ENCODE peak calls at places on chromosomes 6 and 20, in ten cellular contexts. Z is CD4-positive, CD25-positive, alpha-beta regulatory T cell; E is sigmoid colon; N is CD8-positive, alpha-beta T cell; Q is IMR-90; B is tibial nerve; Y is SJSA1; C is left lung; M is psoas muscle; K is heart right ventricle. F is an unnamed sample.

GRCh38 chr6:124203106-124203811 is 399.6 kb downstream of the NKAIN2 start:
- DNase-seq in Q (no peak), M (no peak), C (no peak), E (no peak), N (no peak), Y (no peak), Z (no peak), K (no peak), B (no peak), F (no peak)

GRCh38 chr20:51003776-51004175 is 19.1 kb downstream of the KCNG1 start:
- DNase-seq in K (no peak), N (no peak), E (no peak), Q (no peak), Y (no peak), C (no peak), Z (no peak), M (no peak), B (no peak), F (no peak)

GRCh38 chr20:49594143-49594928 is 26.4 kb upstream of the PTGIS start:
- DNase-seq in Y (no peak), B (no peak), M (peak; percentile 87), N (peak; percentile 17), C (peak; percentile 60), K (peak; percentile 67), Z (no peak), E (peak; percentile 92), Q (peak; percentile 87), F (no peak)

GRCh38 chr20:61253640-61254511 is 1.8 kb downstream of the CDH4 start:
- DNase-seq in Y (no peak), Z (no peak), M (no peak), Q (peak; percentile 27), N (no peak), K (no peak), E (no peak), C (no peak), B (no peak), F (peak; percentile 81)

GRCh38 chr6:119126826-119127225 is 48.4 kb upstream of the FAM184A start:
- DNase-seq in M (no peak), Q (no peak), Z (no peak), C (no peak), E (no peak), B (no peak), N (no peak), K (no peak), Y (no peak), F (no peak)

GRCh38 chr6:139765825-139766285 is 391.4 kb upstream of the CITED2 start:
- DNase-seq in Y (no peak), B (no peak), M (no peak), Q (peak; percentile 74), C (no peak), Z (no peak), N (no peak), E (no peak), K (no peak), F (no peak)

GRCh38 chr6:11770546-11771466 is 7.8 kb downstream of the ADTRP start:
- DNase-seq in Q (peak; percentile 100), C (peak; percentile 91), Y (peak; percentile 94), M (peak; percentile 94), B (peak; percentile 84), Z (no peak), K (peak; percentile 88), N (no peak), E (peak; percentile 96), F (peak; percentile 68)

GRCh38 chr6:7106752-7107577 is 796 bp upstream of the RREB1 start:
- DNase-seq in Y (peak; percentile 58), M (peak; percentile 68), Q (peak; percentile 16), C (peak; percentile 44), Z (peak; percentile 65), B (peak; percentile 19), N (peak; percentile 55), E (peak; percentile 75), K (peak; percentile 28), F (peak; percentile 80)

GRCh38 chr6:45416700-45417099 is 39.0 kb upstream of the SUPT3H start:
- DNase-seq in N (no peak), B (no peak), C (no peak), Z (no peak), K (no peak), Y (no peak), Q (no peak), E (no peak), M (no peak), F (no peak)

GRCh38 chr20:37267684-37268313 is 6.2 kb upstream of the GHRH start:
- DNase-seq in M (no peak), Z (no peak), E (no peak), K (no peak), N (no peak), Y (no peak), B (no peak), Q (no peak), C (no peak), F (peak; percentile 65)
- H3K4me3 ChIP-seq in M (no peak overlapping the region), Z (no peak overlapping the region), E (no peak overlapping the region), K (no peak overlapping the region), N (no peak overlapping the region), Y (no peak overlapping the region), B (no peak overlapping the region), Q (no peak overlapping the region), C (no peak overlapping the region), F (no peak overlapping the region)

GRCh38 chr6:39035689-39036088 is 12.9 kb upstream of the GLP1R start:
- DNase-seq in B (no peak), N (no peak), Q (no peak), M (no peak), Z (no peak), Y (no peak), C (no peak), K (no peak), E (no peak), F (no peak)
- H3K27me3 ChIP-seq in B (peaks cover 34% of the 10 kb centered on the region), N (no peaks in the 10 kb centered on the region), Q (peaks cover 6% of the 10 kb centered on the region), M (peaks cover 5% of the 10 kb centered on the region), Z (peaks cover 20% of the 10 kb centered on the region), Y (peaks cover 30% of the 10 kb centered on the region), C (peaks cover 38% of the 10 kb centered on the region), K (peaks cover 76% of the 10 kb centered on the region), E (peaks cover 5% of the 10 kb centered on the region), F (peaks cover 3% of the 10 kb centered on the region)

DNA sequence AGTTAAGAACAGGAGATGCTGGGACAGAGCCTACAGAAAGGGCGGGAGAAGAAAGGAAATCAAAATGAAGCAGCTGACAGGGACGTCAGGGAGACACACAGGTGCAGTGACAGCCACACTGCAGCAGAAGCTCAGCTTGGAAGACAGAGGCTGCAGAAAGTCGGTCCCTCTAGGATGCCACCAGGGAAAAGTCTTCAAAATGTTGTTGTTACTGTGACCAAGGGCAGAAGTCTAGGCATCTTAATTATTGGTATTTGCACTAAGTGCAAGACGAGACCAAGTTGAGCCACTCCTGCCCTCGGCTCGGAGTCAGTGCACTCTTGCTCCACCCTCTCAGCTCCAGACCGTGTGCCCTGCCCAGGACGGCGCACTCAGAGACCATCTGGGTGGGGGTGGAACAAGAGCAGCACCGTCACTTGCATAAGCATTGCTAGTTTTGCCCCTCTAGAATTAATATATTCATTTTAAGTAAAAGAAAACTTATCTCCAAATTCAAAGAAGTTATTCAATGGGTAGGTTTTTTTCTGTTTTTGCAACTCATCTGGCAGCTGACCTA is 2.6 kb downstream of the PRR18 start:
- DNase-seq in M (no peak), Q (no peak), N (no peak), E (no peak), B (no peak), Z (no peak), C (no peak), Y (no peak), K (no peak), F (no peak)
- H3K4me3 ChIP-seq in M (no peak overlapping the region), Q (no peak overlapping the region), N (no peak overlapping the region), E (no peak overlapping the region), B (no peak overlapping the region), Z (no peak overlapping the region), C (no peak overlapping the region), Y (no peak overlapping the region), K (no peak overlapping the region), F (no peak overlapping the region)

GRCh38 chr6:143174951-143175350 is 114.3 kb downstream of the AIG1 start:
- DNase-seq in C (no peak), Q (no peak), Z (no peak), Y (no peak), K (no peak), N (no peak), E (no peak), B (no peak), M (no peak), F (no peak)

GRCh38 chr6:143179096-143179495 is 118.4 kb downstream of the AIG1 start:
- DNase-seq in K (no peak), C (no peak), Y (no peak), Q (no peak), N (no peak), M (no peak), E (no peak), B (no peak), Z (no peak), F (no peak)

GRCh38 chr6:143177706-143178105 is 117.0 kb downstream of the AIG1 start:
- DNase-seq in M (no peak), N (no peak), Q (no peak), Y (no peak), Z (no peak), B (no peak), E (no peak), C (no peak), K (no peak), F (no peak)

GRCh38 chr6:143176090-143177021 is 115.7 kb downstream of the AIG1 start:
- DNase-seq in C (no peak), N (no peak), B (no peak), Q (peak; percentile 88), Z (no peak), Y (peak; percentile 73), K (no peak), E (no peak), M (no peak), F (no peak)

DNA sequence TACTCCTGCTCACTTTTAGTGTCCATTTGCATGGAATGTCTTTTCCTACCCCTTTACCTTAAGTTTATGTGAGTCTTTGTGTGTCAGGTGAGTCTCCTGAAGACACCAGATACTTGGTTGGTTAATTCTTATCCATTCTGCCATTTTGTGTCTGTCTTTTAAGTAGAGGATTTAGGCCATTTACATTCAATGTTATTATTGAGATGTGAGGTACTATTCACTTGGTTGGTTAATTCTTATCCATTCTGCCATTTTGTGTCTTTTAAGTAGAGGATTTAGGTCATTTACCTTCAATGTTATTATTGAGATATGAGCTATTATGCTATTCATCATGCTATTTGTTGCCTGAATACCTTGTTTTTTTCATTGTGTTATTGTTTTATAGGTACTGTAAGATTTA is 113.8 kb downstream of the AIG1 start:
- DNase-seq in B (no peak), Z (no peak), Y (no peak), M (no peak), C (no peak), Q (no peak), N (no peak), E (no peak), K (no peak), F (no peak)
- H3K27me3 ChIP-seq in B (no peaks in the 10 kb centered on the region), Z (no peaks in the 10 kb centered on the region), Y (no peaks in the 10 kb centered on the region), M (no peaks in the 10 kb centered on the region), C (no peaks in the 10 kb centered on the region), Q (no peaks in the 10 kb centered on the region), N (no peaks in the 10 kb centered on the region), E (no peaks in the 10 kb centered on the region), K (no peaks in the 10 kb centered on the region), F (no peaks in the 10 kb centered on the region)

F was measured in H7.